ENCODE peak calls at places on chromosomes 16 and 17, in six cellular contexts. Q is pancreas, W is heart right ventricle, J is cardiac muscle cell, A is fibroblast of lung, X is fibroblast of mammary gland. E is an unnamed sample.

GRCh38 chr16:3597226-3597625 is 14.2 kb downstream of the SLX4 start:
- DNase-seq in J (no peak), Q (no peak), W (no peak), X (no peak), A (no peak), E (no peak)

GRCh38 chr16:11100239-11100750 is 155.7 kb downstream of the SOCS1 start:
- DNase-seq in W (peak), J (peak), X (peak), Q (no peak), A (peak), E (peak)

GRCh38 chr16:27301236-27301861 is 12.4 kb upstream of the IL4R start:
- DNase-seq in Q (no peak), J (no peak), X (no peak), W (no peak), A (no peak), E (no peak)

GRCh38 chr17:77365584-77366186 is 224.9 kb downstream of the SEC14L1 start:
- DNase-seq in W (peak), J (peak), A (peak), Q (peak), X (peak), E (peak)

GRCh38 chr16:16045879-16046278 is 96.5 kb downstream of the ABCC1 start:
- DNase-seq in J (no peak), A (no peak), Q (no peak), W (no peak), X (no peak), E (no peak)

GRCh38 chr16:23424292-23424958 is 28.6 kb downstream of the COG7 start:
- DNase-seq in X (no peak), Q (no peak), J (no peak), W (no peak), A (peak), E (no peak)

GRCh38 chr17:64345691-64346376 is 44.8 kb downstream of the PECAM1 start:
- DNase-seq in X (no peak), Q (no peak), W (peak), J (no peak), A (no peak), E (no peak)

GRCh38 chr16:85046957-85047866 is 19.6 kb downstream of the KIAA0513 start:
- DNase-seq in X (no peak), W (no peak), A (no peak), J (peak), Q (peak), E (no peak)

GRCh38 chr17:44323359-44324091 is 1.1 kb downstream of the SLC25A39 start:
- DNase-seq in A (no peak), Q (peak), W (no peak), X (no peak), J (no peak), E (no peak)

GRCh38 chr17:9109933-9110332 is 88.6 kb downstream of the NTN1 start:
- DNase-seq in A (no peak), J (no peak), W (no peak), X (no peak), Q (no peak), E (no peak)

GRCh38 chr17:36131436-36131835 is 27.8 kb downstream of the CCL4 start:
- DNase-seq in W (no peak), A (no peak), Q (no peak), X (no peak), J (peak), E (no peak)

GRCh38 chr17:19590912-19591551 is 57.4 kb downstream of the SLC47A1 start:
- DNase-seq in Q (no peak), W (no peak), X (no peak), J (no peak), A (no peak), E (no peak)

GRCh38 chr17:57630736-57631135 is 114.4 kb downstream of the CCDC182 start:
- DNase-seq in X (no peak), Q (no peak), A (no peak), J (no peak), W (no peak), E (no peak)

GRCh38 chr16:12215302-12216105 is 239.0 kb downstream of the SNX29 start:
- DNase-seq in Q (no peak), W (no peak), A (no peak), J (no peak), X (no peak), E (no peak)

GRCh38 chr17:68061512-68062313 is 26.2 kb downstream of the KPNA2 start:
- DNase-seq in W (no peak), J (peak), Q (no peak), A (no peak), X (peak), E (peak)

GRCh38 chr17:73480740-73481139 is 163.5 kb downstream of the SDK2 start:
- DNase-seq in X (no peak), Q (no peak), A (no peak), W (peak), J (no peak), E (no peak)

GRCh38 chr17:62600805-62601204 is 26.7 kb upstream of the MRC2 start:
- DNase-seq in Q (no peak), W (no peak), J (peak), A (no peak), X (no peak), E (no peak)

GRCh38 chr17:44170499-44171201 is at the start of gene ASB16:
- DNase-seq in X (peak), A (peak), W (peak), Q (peak), J (no peak), E (peak)

GRCh38 chr17:80491478-80492342 is 15.3 kb upstream of the NPTX1 start:
- DNase-seq in Q (no peak), X (no peak), W (no peak), A (no peak), J (no peak), E (no peak)

GRCh38 chr16:12551946-12552345 is 251.7 kb downstream of the CPPED1 start:
- DNase-seq in W (no peak), X (no peak), A (peak), J (peak), Q (no peak), E (no peak)

GRCh38 chr16:22030087-22030812 is 22.3 kb downstream of the MOSMO start:
- DNase-seq in J (no peak), W (no peak), Q (no peak), A (no peak), X (no peak), E (no peak)

GRCh38 chr16:87150359-87151280 is 166.6 kb downstream of the C16orf95 start:
- DNase-seq in W (no peak), X (no peak), A (peak), J (no peak), Q (no peak), E (no peak)

GRCh38 chr17:64573214-64573613 is 66.4 kb downstream of the CEP95 start:
- DNase-seq in J (no peak), A (no peak), X (no peak), W (no peak), Q (no peak), E (no peak)

DNA sequence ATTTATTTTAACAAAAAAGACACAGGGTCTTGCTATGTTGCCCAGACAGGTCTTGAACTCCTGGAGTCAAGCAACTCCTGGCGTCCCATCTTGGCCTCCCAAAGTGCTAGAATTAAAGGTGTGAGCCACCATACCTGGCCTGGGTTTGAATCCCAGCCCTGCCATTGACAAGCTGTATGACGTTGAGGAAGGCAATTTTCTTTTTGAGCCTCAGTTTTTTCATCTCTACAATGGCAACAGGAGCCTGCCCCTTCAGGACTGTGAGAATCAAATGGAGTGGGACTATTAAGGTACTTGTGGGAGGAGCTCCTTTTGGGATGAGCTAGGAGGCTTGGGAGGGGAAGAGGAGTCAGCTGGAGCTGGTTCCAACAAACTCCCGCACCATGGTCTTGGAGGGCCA is 6.2 kb downstream of the RARA start:
- DNase-seq in X (no peak), Q (no peak), W (no peak), J (no peak), A (no peak), E (no peak)
- H3K4me3 ChIP-seq in X (no peak), Q (no peak), W (no peak), J (no peak), A (no peak), E (no peak)

GRCh38 chr17:74922694-74923537 is at the start of gene USH1G:
- DNase-seq in X (no peak), J (peak), Q (no peak), W (no peak), A (no peak), E (no peak)

GRCh38 chr17:74925242-74925641 is 1.2 kb downstream of the OTOP2 start:
- DNase-seq in Q (no peak), W (no peak), X (no peak), J (no peak), A (no peak), E (no peak)

GRCh38 chr17:74922172-74922571 is 883 bp downstream of the USH1G start:
- DNase-seq in A (no peak), W (no peak), J (no peak), X (no peak), Q (no peak), E (no peak)

GRCh38 chr17:74924250-74924948 is at the start of gene OTOP2:
- DNase-seq in J (no peak), Q (no peak), X (no peak), W (peak), A (no peak), E (no peak)

DNA sequence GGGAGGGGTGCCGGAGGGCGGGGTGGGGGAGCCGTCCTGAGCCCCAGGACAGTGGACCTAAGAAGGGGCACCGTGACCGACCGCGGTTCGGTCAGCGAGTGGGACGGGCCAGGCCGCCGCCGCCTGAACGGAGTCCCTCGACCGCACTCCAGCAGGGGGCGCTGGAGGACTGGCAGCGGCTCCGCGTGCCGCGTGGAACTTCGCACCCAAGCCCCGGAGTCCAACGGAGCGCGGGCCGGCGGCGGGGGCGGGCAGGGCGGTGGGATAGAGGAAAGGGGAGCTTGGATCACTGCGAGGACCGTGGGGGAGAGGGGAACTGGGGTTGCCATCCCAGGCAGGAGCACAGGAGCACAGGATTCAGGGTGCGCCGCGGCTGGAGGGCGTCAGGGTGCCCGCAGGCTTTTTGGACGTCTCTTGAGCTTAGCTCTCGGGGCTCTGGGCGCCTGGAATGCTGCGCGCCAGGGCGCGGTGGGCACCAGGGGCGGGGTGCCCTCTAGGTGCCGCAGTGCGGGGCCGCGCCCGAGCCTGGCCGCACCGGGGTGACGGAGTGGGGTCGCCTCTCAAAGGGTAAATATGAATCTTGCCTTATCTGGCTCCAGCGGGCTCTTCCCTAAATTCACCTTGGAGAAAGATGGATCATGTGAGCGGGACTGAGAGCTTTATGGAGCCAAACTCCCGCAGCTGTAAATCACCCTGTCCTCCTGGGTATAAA is 379 bp upstream of the OTOP2 start:
- DNase-seq in Q (peak), W (peak), X (peak), A (peak), J (peak), E (peak)
- TF ChIP-seq CTCF in Q (peak), W (peak), X (peak), A (peak), J (peak), E (peak)

GRCh38 chr16:89712476-89712805 is 8.3 kb downstream of the VPS9D1 start:
- DNase-seq in X (no peak), Q (no peak), J (peak), W (no peak), A (peak), E (no peak)
- H3K4me3 ChIP-seq in X (peak), Q (peak), J (peak), W (no peak), A (peak), E (peak)

GRCh38 chr16:75248536-75249380 is 2.7 kb downstream of the BCAR1 start:
- DNase-seq in W (no peak), X (no peak), J (no peak), Q (no peak), A (no peak), E (no peak)

GRCh38 chr16:75250809-75251279 is 580 bp downstream of the BCAR1 start:
- DNase-seq in X (no peak), A (no peak), J (no peak), Q (peak), W (no peak), E (no peak)

GRCh38 chr16:75249441-75249840 is 2.0 kb downstream of the BCAR1 start:
- DNase-seq in J (no peak), X (no peak), W (no peak), Q (no peak), A (no peak), E (no peak)

GRCh38 chr16:75251280-75252048 is at the start of gene BCAR1:
- DNase-seq in A (peak), J (peak), W (peak), X (peak), Q (peak), E (peak)

GRCh38 chr16:75250089-75250808 is 1.2 kb downstream of the BCAR1 start:
- DNase-seq in X (no peak), W (peak), A (no peak), Q (peak), J (no peak), E (no peak)
- TF ChIP-seq CTCF in X (no peak), W (no peak), A (no peak), Q (no peak), J (no peak), E (no peak)